ENCODE peak calls at places on chromosomes 3 and 15, in nine cellular contexts. One of them, this sample, is unnamed.

GRCh38 chr3:16338999-16339398 is 74.0 kb downstream of the OXNAD1 start:
- DNase-seq in lower lobe of right lung: no peak
- DNase-seq in psoas muscle: no peak
- DNase-seq in left cardiac atrium: no peak
- DNase-seq in H54: peak; percentile 50
- DNase-seq in IMR-90: peak; percentile 97
- DNase-seq in fibroblast of gingiva: peak; percentile 99
- DNase-seq in T-helper 22 cell: no peak
- DNase-seq in pons: no peak
- DNase-seq in this sample: peak; percentile 56

GRCh38 chr3:23236890-23237289 is 33.8 kb downstream of the UBE2E2 start:
- DNase-seq in lower lobe of right lung: no peak
- DNase-seq in psoas muscle: no peak
- DNase-seq in left cardiac atrium: no peak
- DNase-seq in H54: no peak
- DNase-seq in IMR-90: no peak
- DNase-seq in fibroblast of gingiva: no peak
- DNase-seq in T-helper 22 cell: no peak
- DNase-seq in pons: no peak
- DNase-seq in this sample: no peak

GRCh38 chr3:112405845-112406244 is 72.9 kb downstream of the CD200 start:
- DNase-seq in lower lobe of right lung: no peak
- DNase-seq in psoas muscle: no peak
- DNase-seq in left cardiac atrium: no peak
- DNase-seq in H54: no peak
- DNase-seq in IMR-90: peak; percentile 40
- DNase-seq in fibroblast of gingiva: no peak
- DNase-seq in T-helper 22 cell: no peak
- DNase-seq in pons: no peak
- DNase-seq in this sample: peak; percentile 15

GRCh38 chr3:29850641-29851040 is 569.8 kb downstream of the RBMS3 start:
- DNase-seq in lower lobe of right lung: no peak
- DNase-seq in psoas muscle: no peak
- DNase-seq in left cardiac atrium: no peak
- DNase-seq in H54: no peak
- DNase-seq in IMR-90: no peak
- DNase-seq in fibroblast of gingiva: no peak
- DNase-seq in T-helper 22 cell: no peak
- DNase-seq in pons: no peak
- DNase-seq in this sample: no peak

GRCh38 chr15:77493324-77493907 is 72.7 kb downstream of the HMG20A start:
- DNase-seq in lower lobe of right lung: no peak
- DNase-seq in psoas muscle: no peak
- DNase-seq in left cardiac atrium: no peak
- DNase-seq in H54: no peak
- DNase-seq in IMR-90: peak; percentile 64
- DNase-seq in fibroblast of gingiva: no peak
- DNase-seq in T-helper 22 cell: no peak
- DNase-seq in pons: peak; percentile 42
- DNase-seq in this sample: no peak

GRCh38 chr15:66743703-66744536 is 41.9 kb downstream of the SMAD6 start:
- DNase-seq in lower lobe of right lung: no peak
- DNase-seq in psoas muscle: no peak
- DNase-seq in left cardiac atrium: peak; percentile 31
- DNase-seq in H54: no peak
- DNase-seq in IMR-90: no peak
- DNase-seq in fibroblast of gingiva: peak; percentile 58
- DNase-seq in T-helper 22 cell: no peak
- DNase-seq in pons: no peak
- DNase-seq in this sample: no peak

GRCh38 chr3:14767706-14768105 is 51.1 kb upstream of the FGD5 start:
- DNase-seq in lower lobe of right lung: no peak
- DNase-seq in psoas muscle: no peak
- DNase-seq in left cardiac atrium: no peak
- DNase-seq in H54: no peak
- DNase-seq in IMR-90: no peak
- DNase-seq in fibroblast of gingiva: no peak
- DNase-seq in T-helper 22 cell: no peak
- DNase-seq in pons: no peak
- DNase-seq in this sample: no peak

GRCh38 chr3:64848822-64849221 is 161.0 kb upstream of the ADAMTS9 start:
- DNase-seq in lower lobe of right lung: no peak
- DNase-seq in psoas muscle: no peak
- DNase-seq in left cardiac atrium: no peak
- DNase-seq in H54: no peak
- DNase-seq in IMR-90: peak; percentile 22
- DNase-seq in fibroblast of gingiva: peak; percentile 75
- DNase-seq in T-helper 22 cell: no peak
- DNase-seq in pons: no peak
- DNase-seq in this sample: no peak

GRCh38 chr15:38068600-38068999 is 134.2 kb downstream of the TMCO5A start:
- DNase-seq in lower lobe of right lung: no peak
- DNase-seq in psoas muscle: no peak
- DNase-seq in left cardiac atrium: no peak
- DNase-seq in H54: no peak
- DNase-seq in IMR-90: no peak
- DNase-seq in fibroblast of gingiva: no peak
- DNase-seq in T-helper 22 cell: no peak
- DNase-seq in pons: no peak
- DNase-seq in this sample: no peak

GRCh38 chr3:139797724-139798343 is 120.1 kb upstream of the NMNAT3 start:
- DNase-seq in lower lobe of right lung: no peak
- DNase-seq in psoas muscle: peak; percentile 18
- DNase-seq in left cardiac atrium: peak; percentile 37
- DNase-seq in H54: no peak
- DNase-seq in IMR-90: peak; percentile 6
- DNase-seq in fibroblast of gingiva: peak; percentile 17
- DNase-seq in T-helper 22 cell: no peak
- DNase-seq in pons: no peak
- DNase-seq in this sample: no peak

GRCh38 chr15:99749386-99749785 is 16.1 kb upstream of the LYSMD4 start:
- DNase-seq in lower lobe of right lung: no peak
- DNase-seq in psoas muscle: no peak
- DNase-seq in left cardiac atrium: peak; percentile 66
- DNase-seq in H54: no peak
- DNase-seq in IMR-90: peak; percentile 10
- DNase-seq in fibroblast of gingiva: no peak
- DNase-seq in T-helper 22 cell: no peak
- DNase-seq in pons: no peak
- DNase-seq in this sample: no peak

GRCh38 chr15:87777054-87777498 is 479.5 kb downstream of the NTRK3 start:
- DNase-seq in lower lobe of right lung: no peak
- DNase-seq in psoas muscle: peak; percentile 20
- DNase-seq in left cardiac atrium: peak; percentile 51
- DNase-seq in H54: peak; percentile 20
- DNase-seq in IMR-90: peak; percentile 95
- DNase-seq in fibroblast of gingiva: peak; percentile 9
- DNase-seq in T-helper 22 cell: no peak
- DNase-seq in pons: peak; percentile 73
- DNase-seq in this sample: peak; percentile 93

GRCh38 chr15:45112143-45112591 is 1.8 kb downstream of the DUOX2 start:
- DNase-seq in lower lobe of right lung: no peak
- DNase-seq in psoas muscle: no peak
- DNase-seq in left cardiac atrium: no peak
- DNase-seq in H54: no peak
- DNase-seq in IMR-90: no peak
- DNase-seq in fibroblast of gingiva: no peak
- DNase-seq in T-helper 22 cell: no peak
- DNase-seq in pons: no peak
- DNase-seq in this sample: no peak

GRCh38 chr3:124529826-124530571 is 200.3 kb upstream of the UMPS start:
- DNase-seq in lower lobe of right lung: no peak
- DNase-seq in psoas muscle: no peak
- DNase-seq in left cardiac atrium: no peak
- DNase-seq in H54: no peak
- DNase-seq in IMR-90: no peak
- DNase-seq in fibroblast of gingiva: no peak
- DNase-seq in T-helper 22 cell: no peak
- DNase-seq in pons: peak; percentile 91
- DNase-seq in this sample: no peak

GRCh38 chr15:25481208-25481862 is 42.5 kb upstream of the UBE3A start:
- DNase-seq in lower lobe of right lung: no peak
- DNase-seq in psoas muscle: no peak
- DNase-seq in left cardiac atrium: no peak
- DNase-seq in H54: no peak
- DNase-seq in IMR-90: no peak
- DNase-seq in fibroblast of gingiva: no peak
- DNase-seq in T-helper 22 cell: no peak
- DNase-seq in pons: peak; percentile 6
- DNase-seq in this sample: no peak

GRCh38 chr3:107947203-107947602 is 143.6 kb downstream of the CD47 start:
- DNase-seq in lower lobe of right lung: no peak
- DNase-seq in psoas muscle: no peak
- DNase-seq in left cardiac atrium: no peak
- DNase-seq in H54: no peak
- DNase-seq in IMR-90: no peak
- DNase-seq in fibroblast of gingiva: no peak
- DNase-seq in T-helper 22 cell: no peak
- DNase-seq in pons: no peak
- DNase-seq in this sample: no peak

GRCh38 chr3:127247292-127247691 is 40.6 kb downstream of the PRR20G start:
- DNase-seq in lower lobe of right lung: no peak
- DNase-seq in psoas muscle: no peak
- DNase-seq in left cardiac atrium: no peak
- DNase-seq in H54: no peak
- DNase-seq in IMR-90: no peak
- DNase-seq in fibroblast of gingiva: no peak
- DNase-seq in T-helper 22 cell: no peak
- DNase-seq in pons: no peak
- DNase-seq in this sample: no peak

GRCh38 chr3:185215873-185216586 is 37.8 kb downstream of the EHHADH start:
- DNase-seq in lower lobe of right lung: no peak
- DNase-seq in psoas muscle: no peak
- DNase-seq in left cardiac atrium: no peak
- DNase-seq in H54: no peak
- DNase-seq in IMR-90: peak; percentile 23
- DNase-seq in fibroblast of gingiva: no peak
- DNase-seq in T-helper 22 cell: no peak
- DNase-seq in pons: peak; percentile 38
- DNase-seq in this sample: peak; percentile 19

GRCh38 chr3:141816958-141817357 is 53.8 kb downstream of the GRK7 start:
- DNase-seq in lower lobe of right lung: no peak
- DNase-seq in psoas muscle: no peak
- DNase-seq in left cardiac atrium: no peak
- DNase-seq in H54: no peak
- DNase-seq in IMR-90: no peak
- DNase-seq in fibroblast of gingiva: peak; percentile 43
- DNase-seq in T-helper 22 cell: no peak
- DNase-seq in pons: no peak
- DNase-seq in this sample: no peak

GRCh38 chr3:72042397-72043211 is 257.7 kb upstream of the PROK2 start:
- DNase-seq in lower lobe of right lung: no peak
- DNase-seq in psoas muscle: no peak
- DNase-seq in left cardiac atrium: no peak
- DNase-seq in H54: no peak
- DNase-seq in IMR-90: peak; percentile 56
- DNase-seq in fibroblast of gingiva: peak; percentile 56
- DNase-seq in T-helper 22 cell: no peak
- DNase-seq in pons: no peak
- DNase-seq in this sample: peak; percentile 64

GRCh38 chr15:90097475-90097874 is 4.8 kb downstream of the IDH2 start:
- DNase-seq in lower lobe of right lung: no peak
- DNase-seq in psoas muscle: no peak
- DNase-seq in left cardiac atrium: no peak
- DNase-seq in H54: no peak
- DNase-seq in IMR-90: no peak
- DNase-seq in fibroblast of gingiva: no peak
- DNase-seq in T-helper 22 cell: peak; percentile 40
- DNase-seq in pons: no peak
- DNase-seq in this sample: no peak

GRCh38 chr3:194301730-194302129 is 49.4 kb downstream of the CPN2 start:
- DNase-seq in lower lobe of right lung: no peak
- DNase-seq in psoas muscle: no peak
- DNase-seq in left cardiac atrium: peak; percentile 7
- DNase-seq in H54: no peak
- DNase-seq in IMR-90: no peak
- DNase-seq in fibroblast of gingiva: no peak
- DNase-seq in T-helper 22 cell: no peak
- DNase-seq in pons: no peak
- DNase-seq in this sample: no peak

GRCh38 chr3:47283596-47284364 is 1.0 kb downstream of the KLHL18 start:
- DNase-seq in lower lobe of right lung: no peak
- DNase-seq in psoas muscle: peak; percentile 23
- DNase-seq in left cardiac atrium: no peak
- DNase-seq in H54: no peak
- DNase-seq in IMR-90: no peak
- DNase-seq in fibroblast of gingiva: no peak
- DNase-seq in T-helper 22 cell: no peak
- DNase-seq in pons: peak; percentile 9
- DNase-seq in this sample: no peak